ENCODE peak calls at places on chromosome 3, in five cellular contexts. One of them, this sample, is unnamed.

GRCh38 chr3:71008350-71008923 is 575.1 kb downstream of the FOXP1 start:
- DNase-seq in testis: no peak
- DNase-seq in spleen: no peak
- DNase-seq in stomach: no peak
- DNase-seq in esophagus squamous epithelium: no peak
- DNase-seq in this sample: no peak

GRCh38 chr3:11221818-11222217 is 50.4 kb upstream of the ATG7 start:
- DNase-seq in spleen: no peak
- DNase-seq in esophagus squamous epithelium: no peak
- DNase-seq in stomach: no peak
- DNase-seq in testis: no peak
- DNase-seq in this sample: no peak

GRCh38 chr3:149703474-149703873 is 45.6 kb upstream of the WWTR1 start:
- DNase-seq in testis: no peak
- DNase-seq in esophagus squamous epithelium: no peak
- DNase-seq in spleen: no peak
- DNase-seq in stomach: no peak
- DNase-seq in this sample: peak; percentile 25

GRCh38 chr3:174907628-174908407 is 48.7 kb downstream of the NAALADL2 start:
- DNase-seq in testis: no peak
- DNase-seq in stomach: no peak
- DNase-seq in esophagus squamous epithelium: no peak
- DNase-seq in spleen: no peak
- DNase-seq in this sample: no peak

GRCh38 chr3:130801473-130801872 is 54.8 kb upstream of the PIK3R4 start:
- DNase-seq in testis: no peak
- DNase-seq in esophagus squamous epithelium: no peak
- DNase-seq in stomach: no peak
- DNase-seq in spleen: no peak
- DNase-seq in this sample: no peak

GRCh38 chr3:141076026-141076797 is 25.1 kb downstream of the SPSB4 start:
- DNase-seq in esophagus squamous epithelium: no peak
- DNase-seq in stomach: peak; percentile 35
- DNase-seq in testis: no peak
- DNase-seq in spleen: no peak
- DNase-seq in this sample: peak; percentile 59

GRCh38 chr3:71926242-71926560 is 141.3 kb upstream of the PROK2 start:
- DNase-seq in stomach: peak; percentile 51
- DNase-seq in spleen: no peak
- DNase-seq in esophagus squamous epithelium: no peak
- DNase-seq in testis: no peak
- DNase-seq in this sample: no peak

GRCh38 chr3:73385538-73385937 is 239.2 kb downstream of the PDZRN3 start:
- DNase-seq in testis: no peak
- DNase-seq in spleen: no peak
- DNase-seq in stomach: no peak
- DNase-seq in esophagus squamous epithelium: no peak
- DNase-seq in this sample: no peak

GRCh38 chr3:12662593-12663310 is 1.2 kb downstream of the RAF1 start:
- DNase-seq in testis: peak; percentile 53
- DNase-seq in esophagus squamous epithelium: no peak
- DNase-seq in spleen: peak; percentile 85
- DNase-seq in stomach: peak; percentile 48
- DNase-seq in this sample: peak; percentile 47

GRCh38 chr3:100825574-100825973 is 116.3 kb downstream of the TFG start:
- DNase-seq in esophagus squamous epithelium: no peak
- DNase-seq in stomach: no peak
- DNase-seq in testis: no peak
- DNase-seq in spleen: no peak
- DNase-seq in this sample: no peak

GRCh38 chr3:40920041-40920440 is 279.3 kb upstream of the CTNNB1 start:
- DNase-seq in spleen: no peak
- DNase-seq in esophagus squamous epithelium: no peak
- DNase-seq in stomach: no peak
- DNase-seq in testis: no peak
- DNase-seq in this sample: no peak

GRCh38 chr3:39762537-39762936 is 46.9 kb upstream of the MYRIP start:
- DNase-seq in stomach: no peak
- DNase-seq in testis: no peak
- DNase-seq in esophagus squamous epithelium: no peak
- DNase-seq in spleen: no peak
- DNase-seq in this sample: no peak

GRCh38 chr3:73255609-73256029 is 194.2 kb downstream of the EBLN2 start:
- DNase-seq in esophagus squamous epithelium: no peak
- DNase-seq in stomach: peak; percentile 53
- DNase-seq in testis: peak; percentile 77
- DNase-seq in spleen: no peak
- DNase-seq in this sample: no peak

GRCh38 chr3:197029511-197030167 is at the start of gene MELTF:
- DNase-seq in testis: peak; percentile 62
- DNase-seq in esophagus squamous epithelium: no peak
- DNase-seq in stomach: peak; percentile 58
- DNase-seq in spleen: peak; percentile 89
- DNase-seq in this sample: peak; percentile 64

GRCh38 chr3:25033407-25034029 is 394.5 kb upstream of the RARB start:
- DNase-seq in stomach: peak; percentile 26
- DNase-seq in spleen: no peak
- DNase-seq in testis: peak; percentile 72
- DNase-seq in esophagus squamous epithelium: no peak
- DNase-seq in this sample: peak; percentile 59

DNA sequence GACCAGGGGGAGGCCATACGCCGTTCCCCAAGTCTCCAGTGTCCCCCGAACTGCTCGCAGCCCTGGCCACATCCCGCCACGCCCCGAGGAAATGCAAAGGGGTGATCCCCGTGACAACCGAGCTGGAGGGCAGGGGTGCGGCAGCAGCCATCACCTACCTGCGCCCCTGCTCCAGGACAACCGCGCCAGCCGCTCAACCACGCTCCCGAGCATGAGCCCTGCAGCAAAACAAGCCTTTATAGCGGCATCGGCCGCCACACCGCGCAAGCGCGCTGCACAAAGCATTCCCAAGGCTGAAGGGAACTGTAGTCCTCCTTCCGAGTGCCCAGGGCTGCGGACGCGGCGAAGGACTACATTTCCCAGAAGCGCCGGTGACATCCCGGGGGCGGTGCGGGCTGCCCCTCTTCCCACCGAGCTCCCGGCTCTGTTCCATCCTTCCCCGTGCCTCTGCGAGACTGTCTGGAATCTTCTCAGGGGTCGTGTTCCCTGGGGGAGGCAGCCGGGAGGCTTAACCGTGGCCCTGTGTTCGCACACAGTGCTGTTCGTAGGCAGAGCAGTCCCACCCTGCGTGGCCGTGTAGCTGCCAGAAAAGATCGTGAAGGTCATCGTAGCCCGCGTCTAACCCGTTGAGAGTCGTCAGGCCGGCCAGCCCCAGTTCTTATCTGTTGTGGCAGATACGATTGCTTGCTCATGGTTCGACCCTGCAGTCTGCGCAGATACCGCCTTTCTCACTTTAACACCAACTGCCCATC is at the start of gene ABCC5:
- DNase-seq in esophagus squamous epithelium: peak; percentile 55
- DNase-seq in stomach: peak; percentile 92
- DNase-seq in testis: peak; percentile 96
- DNase-seq in spleen: peak; percentile 96
- DNase-seq in this sample: peak; percentile 96
- TF ChIP-seq POLR2A in esophagus squamous epithelium: no peak
- TF ChIP-seq POLR2A in stomach: no peak
- TF ChIP-seq POLR2A in testis: no peak
- TF ChIP-seq POLR2A in spleen: no peak
- TF ChIP-seq POLR2A in this sample: peak; percentile 67

DNA sequence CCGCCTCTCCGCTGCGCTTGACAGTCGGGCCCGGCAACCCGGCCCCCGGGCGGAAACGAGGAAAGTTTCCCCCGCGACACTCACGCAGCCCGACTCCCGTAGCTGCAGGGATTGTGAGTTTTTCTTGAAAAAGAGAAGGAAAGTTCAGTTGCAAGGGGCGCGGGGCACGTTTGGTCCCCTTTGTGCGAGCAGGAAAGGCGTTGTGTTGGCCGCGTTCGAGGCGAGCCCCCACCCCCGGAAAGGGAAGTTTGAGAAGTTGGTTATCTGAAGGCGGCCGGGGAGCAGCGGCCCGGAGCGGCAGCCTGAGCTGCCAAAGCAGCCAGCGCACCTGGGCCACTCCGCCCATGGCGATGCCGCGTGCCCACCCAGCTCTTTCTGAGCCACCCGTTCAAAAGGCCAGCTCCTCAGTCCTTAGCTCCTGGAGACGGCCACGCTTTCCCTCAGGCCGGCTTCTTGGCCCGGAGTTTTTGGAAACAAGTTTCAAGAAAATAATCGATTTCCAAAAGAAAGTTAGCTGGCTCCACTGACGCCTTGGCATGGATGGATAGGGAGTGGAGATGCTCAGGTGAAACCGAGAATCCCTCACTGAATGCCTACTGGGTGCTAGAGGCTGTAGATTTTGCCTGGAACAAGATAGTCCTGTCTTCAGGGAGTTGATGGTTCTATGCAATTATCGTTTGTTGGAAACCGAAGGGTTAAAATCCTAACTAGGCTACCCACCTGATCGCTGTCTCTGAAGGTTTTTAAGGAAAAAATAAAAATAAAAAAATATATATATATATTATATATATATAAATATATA is 832 bp downstream of the TGFBR2 start:
- DNase-seq in testis: peak; percentile 72
- DNase-seq in esophagus squamous epithelium: peak; percentile 38
- DNase-seq in spleen: peak; percentile 97
- DNase-seq in stomach: peak; percentile 77
- DNase-seq in this sample: peak; percentile 84
- TF ChIP-seq POLR2A in testis: no peak
- TF ChIP-seq POLR2A in esophagus squamous epithelium: no peak
- TF ChIP-seq POLR2A in spleen: peak; percentile 87
- TF ChIP-seq POLR2A in stomach: no peak
- TF ChIP-seq POLR2A in this sample: no peak

GRCh38 chr3:188948658-188949400 is 222.9 kb upstream of the TPRG1 start:
- DNase-seq in esophagus squamous epithelium: no peak
- DNase-seq in spleen: no peak
- DNase-seq in testis: peak; percentile 74
- DNase-seq in stomach: peak; percentile 42
- DNase-seq in this sample: no peak

GRCh38 chr3:188946837-188947236 is 224.9 kb upstream of the TPRG1 start:
- DNase-seq in esophagus squamous epithelium: no peak
- DNase-seq in stomach: no peak
- DNase-seq in testis: no peak
- DNase-seq in spleen: no peak
- DNase-seq in this sample: no peak

GRCh38 chr3:188947401-188947982 is 224.3 kb upstream of the TPRG1 start:
- DNase-seq in esophagus squamous epithelium: no peak
- DNase-seq in spleen: peak; percentile 79
- DNase-seq in stomach: peak; percentile 90
- DNase-seq in testis: peak; percentile 93
- DNase-seq in this sample: peak; percentile 89

GRCh38 chr3:188946351-188946750 is 225.4 kb upstream of the TPRG1 start:
- DNase-seq in testis: no peak
- DNase-seq in stomach: no peak
- DNase-seq in esophagus squamous epithelium: no peak
- DNase-seq in spleen: no peak
- DNase-seq in this sample: no peak

GRCh38 chr3:188947983-188948657 is 223.7 kb upstream of the TPRG1 start:
- DNase-seq in spleen: no peak
- DNase-seq in testis: peak; percentile 98
- DNase-seq in stomach: peak; percentile 97
- DNase-seq in esophagus squamous epithelium: peak; percentile 58
- DNase-seq in this sample: peak; percentile 97
- TF ChIP-seq POLR2A in spleen: no peak
- TF ChIP-seq POLR2A in testis: no peak
- TF ChIP-seq POLR2A in stomach: no peak
- TF ChIP-seq POLR2A in esophagus squamous epithelium: no peak
- TF ChIP-seq POLR2A in this sample: no peak

DNA sequence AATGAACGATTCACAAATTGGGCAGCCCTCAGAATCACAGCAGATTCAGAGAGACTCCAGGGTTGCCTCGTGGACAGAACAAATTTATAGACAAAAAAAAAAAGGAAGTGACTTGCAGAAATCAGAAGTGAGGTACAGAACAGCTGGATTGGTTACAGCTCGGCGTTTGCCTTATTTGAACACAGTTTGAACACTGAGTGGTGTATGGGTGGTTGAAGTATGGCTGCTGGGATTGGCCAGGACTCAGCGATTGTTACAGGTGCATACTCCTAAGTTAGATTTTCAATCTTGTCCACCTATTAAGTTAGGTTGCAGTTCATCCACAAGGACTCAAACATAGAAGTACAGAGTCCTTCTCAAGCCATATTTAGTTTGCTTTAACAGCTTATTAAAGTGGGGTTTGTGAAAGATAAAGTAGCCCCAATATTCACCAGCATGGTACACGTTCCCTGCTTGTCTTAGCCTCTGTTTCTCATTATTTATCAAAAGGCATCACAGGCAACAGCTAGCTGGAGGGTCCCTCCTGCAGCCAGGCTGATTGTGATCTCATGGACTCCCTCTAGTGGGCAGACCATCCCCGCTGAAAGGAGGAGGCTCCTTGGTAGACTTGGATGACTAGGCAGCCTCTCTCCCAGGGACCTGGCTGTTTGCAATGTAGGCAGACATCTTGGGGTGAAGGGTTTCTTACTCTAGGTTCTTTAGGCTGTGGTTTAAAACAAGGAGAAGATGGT is 17.6 kb upstream of the ALDH1L1 start:
- DNase-seq in spleen: no peak
- DNase-seq in stomach: peak; percentile 65
- DNase-seq in testis: peak; percentile 86
- DNase-seq in esophagus squamous epithelium: no peak
- DNase-seq in this sample: peak; percentile 59
- TF ChIP-seq POLR2A in spleen: no peak
- TF ChIP-seq POLR2A in stomach: no peak
- TF ChIP-seq POLR2A in testis: no peak
- TF ChIP-seq POLR2A in esophagus squamous epithelium: no peak
- TF ChIP-seq POLR2A in this sample: no peak

DNA sequence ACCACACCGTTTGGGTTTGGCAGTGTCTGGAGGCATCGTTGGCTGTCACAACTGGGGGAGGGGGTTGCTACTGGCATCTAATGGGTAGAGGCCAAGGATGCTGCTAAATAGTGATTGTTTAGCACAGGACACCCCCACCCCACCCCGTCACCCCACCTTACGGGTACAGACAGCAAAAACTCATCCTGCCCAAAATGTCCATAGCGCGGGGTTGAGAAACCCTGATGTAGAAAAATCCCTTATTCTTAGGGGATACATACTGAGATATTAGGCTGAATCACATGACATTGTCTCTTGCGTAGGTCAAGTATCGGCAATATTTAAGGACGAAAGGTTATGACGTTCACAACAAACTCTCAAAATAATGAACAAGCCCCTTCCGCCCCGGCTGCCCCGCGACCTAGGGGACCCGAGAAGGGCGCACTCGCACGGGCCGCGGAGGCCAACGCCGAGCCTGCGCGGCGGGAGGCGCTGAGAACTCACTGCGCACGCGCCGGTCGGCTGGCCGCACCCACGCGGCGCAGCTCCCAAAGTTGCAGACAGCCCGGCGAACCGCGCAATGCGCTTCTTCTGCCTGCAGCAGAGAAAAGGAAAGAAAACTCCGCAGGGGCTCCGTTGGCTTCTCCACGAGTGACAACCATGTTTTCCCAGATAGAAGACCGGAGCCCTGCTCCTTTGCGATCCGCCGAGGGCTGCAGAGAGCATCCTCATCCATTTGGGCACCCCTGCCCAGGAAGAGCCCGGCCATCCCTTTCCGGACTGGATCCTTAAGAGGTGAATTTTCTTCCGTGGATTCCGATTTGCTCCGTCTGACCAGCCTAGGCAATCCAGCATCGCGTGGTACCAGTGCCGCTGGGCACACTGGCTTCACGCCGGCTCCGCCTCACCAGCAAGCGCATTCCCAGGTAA is 136.8 kb upstream of the CCDC54 start:
- DNase-seq in stomach: peak; percentile 69
- DNase-seq in testis: peak; percentile 86
- DNase-seq in spleen: peak; percentile 93
- DNase-seq in esophagus squamous epithelium: no peak
- DNase-seq in this sample: peak; percentile 86
- TF ChIP-seq POLR2A in stomach: no peak
- TF ChIP-seq POLR2A in testis: peak; percentile 42
- TF ChIP-seq POLR2A in spleen: no peak
- TF ChIP-seq POLR2A in esophagus squamous epithelium: no peak
- TF ChIP-seq POLR2A in this sample: no peak

This sample was measured in heart left ventricle.